ENCODE peak calls at places on chromosomes 4 and X, in five cellular contexts. One of them, this sample, is unnamed.
A peak's percentile ranks its signal among the peaks of the same experiment; 100 is the strongest.

GRCh38 chr4:90126805-90127204 is 389 bp upstream of the CCSER1 start:
- DNase-seq in activated naive CD8-positive, alpha-beta T cell treated with anti-CD3 and anti-CD28 coated beads for 36 hours: no peak
- DNase-seq in dorsolateral prefrontal cortex: no peak
- DNase-seq in NCI-H1092: no peak
- DNase-seq in activated CD4-positive, alpha-beta T cell treated with anti-CD3 and anti-CD28 coated beads, Interleukin-2, amount 50 U/mL, for 1 hour: no peak
- DNase-seq in this sample: no peak

GRCh38 chr4:184345573-184345922 is 127.9 kb upstream of the ENPP6 start:
- DNase-seq in activated CD4-positive, alpha-beta T cell treated with anti-CD3 and anti-CD28 coated beads, Interleukin-2, amount 50 U/mL, for 1 hour: no peak
- DNase-seq in NCI-H1092: no peak
- DNase-seq in dorsolateral prefrontal cortex: no peak
- DNase-seq in activated naive CD8-positive, alpha-beta T cell treated with anti-CD3 and anti-CD28 coated beads for 36 hours: no peak
- DNase-seq in this sample: no peak

GRCh38 chrX:100413231-100413630 is 3.2 kb upstream of the PCDH19 start:
- DNase-seq in activated naive CD8-positive, alpha-beta T cell treated with anti-CD3 and anti-CD28 coated beads for 36 hours: no peak
- DNase-seq in dorsolateral prefrontal cortex: no peak
- DNase-seq in activated CD4-positive, alpha-beta T cell treated with anti-CD3 and anti-CD28 coated beads, Interleukin-2, amount 50 U/mL, for 1 hour: peak; percentile 11
- DNase-seq in NCI-H1092: peak; percentile 50
- DNase-seq in this sample: peak; percentile 52

GRCh38 chr4:186808635-186809018 is 85.0 kb upstream of the FAT1 start:
- DNase-seq in activated CD4-positive, alpha-beta T cell treated with anti-CD3 and anti-CD28 coated beads, Interleukin-2, amount 50 U/mL, for 1 hour: no peak
- DNase-seq in NCI-H1092: no peak
- DNase-seq in dorsolateral prefrontal cortex: no peak
- DNase-seq in activated naive CD8-positive, alpha-beta T cell treated with anti-CD3 and anti-CD28 coated beads for 36 hours: no peak
- DNase-seq in this sample: no peak

GRCh38 chr4:15895517-15895916 is 43.0 kb downstream of the FGFBP1 start:
- DNase-seq in NCI-H1092: no peak
- DNase-seq in activated CD4-positive, alpha-beta T cell treated with anti-CD3 and anti-CD28 coated beads, Interleukin-2, amount 50 U/mL, for 1 hour: no peak
- DNase-seq in activated naive CD8-positive, alpha-beta T cell treated with anti-CD3 and anti-CD28 coated beads for 36 hours: no peak
- DNase-seq in dorsolateral prefrontal cortex: no peak
- DNase-seq in this sample: no peak

GRCh38 chr4:145276044-145276443 is 95.7 kb upstream of the OTUD4 start:
- DNase-seq in activated naive CD8-positive, alpha-beta T cell treated with anti-CD3 and anti-CD28 coated beads for 36 hours: no peak
- DNase-seq in NCI-H1092: no peak
- DNase-seq in dorsolateral prefrontal cortex: no peak
- DNase-seq in activated CD4-positive, alpha-beta T cell treated with anti-CD3 and anti-CD28 coated beads, Interleukin-2, amount 50 U/mL, for 1 hour: no peak
- DNase-seq in this sample: no peak

GRCh38 chr4:158450741-158451140 is 70.9 kb upstream of the RXFP1 start:
- DNase-seq in activated CD4-positive, alpha-beta T cell treated with anti-CD3 and anti-CD28 coated beads, Interleukin-2, amount 50 U/mL, for 1 hour: no peak
- DNase-seq in dorsolateral prefrontal cortex: no peak
- DNase-seq in NCI-H1092: no peak
- DNase-seq in activated naive CD8-positive, alpha-beta T cell treated with anti-CD3 and anti-CD28 coated beads for 36 hours: no peak
- DNase-seq in this sample: no peak

GRCh38 chr4:182145360-182145905 is 97.8 kb upstream of the TENM3 start:
- DNase-seq in NCI-H1092: no peak
- DNase-seq in dorsolateral prefrontal cortex: no peak
- DNase-seq in activated naive CD8-positive, alpha-beta T cell treated with anti-CD3 and anti-CD28 coated beads for 36 hours: no peak
- DNase-seq in activated CD4-positive, alpha-beta T cell treated with anti-CD3 and anti-CD28 coated beads, Interleukin-2, amount 50 U/mL, for 1 hour: no peak
- DNase-seq in this sample: no peak

GRCh38 chrX:40864972-40865371 is 129.6 kb upstream of the MED14 start:
- DNase-seq in activated naive CD8-positive, alpha-beta T cell treated with anti-CD3 and anti-CD28 coated beads for 36 hours: no peak
- DNase-seq in dorsolateral prefrontal cortex: no peak
- DNase-seq in NCI-H1092: no peak
- DNase-seq in activated CD4-positive, alpha-beta T cell treated with anti-CD3 and anti-CD28 coated beads, Interleukin-2, amount 50 U/mL, for 1 hour: no peak
- DNase-seq in this sample: no peak

GRCh38 chrX:86805241-86805640 is 657.0 kb downstream of the DACH2 start:
- DNase-seq in NCI-H1092: no peak
- DNase-seq in dorsolateral prefrontal cortex: no peak
- DNase-seq in activated naive CD8-positive, alpha-beta T cell treated with anti-CD3 and anti-CD28 coated beads for 36 hours: no peak
- DNase-seq in activated CD4-positive, alpha-beta T cell treated with anti-CD3 and anti-CD28 coated beads, Interleukin-2, amount 50 U/mL, for 1 hour: no peak
- DNase-seq in this sample: no peak

GRCh38 chr4:42655921-42656735 is 777 bp downstream of the ATP8A1 start:
- DNase-seq in dorsolateral prefrontal cortex: peak; percentile 50
- DNase-seq in activated naive CD8-positive, alpha-beta T cell treated with anti-CD3 and anti-CD28 coated beads for 36 hours: peak; percentile 61
- DNase-seq in activated CD4-positive, alpha-beta T cell treated with anti-CD3 and anti-CD28 coated beads, Interleukin-2, amount 50 U/mL, for 1 hour: peak; percentile 26
- DNase-seq in NCI-H1092: peak; percentile 43
- DNase-seq in this sample: peak; percentile 81

GRCh38 chrX:153635788-153636668 is 11.0 kb upstream of the DUSP9 start:
- DNase-seq in activated naive CD8-positive, alpha-beta T cell treated with anti-CD3 and anti-CD28 coated beads for 36 hours: peak; percentile 28
- DNase-seq in dorsolateral prefrontal cortex: no peak
- DNase-seq in NCI-H1092: no peak
- DNase-seq in activated CD4-positive, alpha-beta T cell treated with anti-CD3 and anti-CD28 coated beads, Interleukin-2, amount 50 U/mL, for 1 hour: no peak
- DNase-seq in this sample: peak; percentile 46

GRCh38 chr4:89140168-89140759 is 28.9 kb downstream of the TIGD2 start:
- DNase-seq in activated CD4-positive, alpha-beta T cell treated with anti-CD3 and anti-CD28 coated beads, Interleukin-2, amount 50 U/mL, for 1 hour: no peak
- DNase-seq in NCI-H1092: no peak
- DNase-seq in dorsolateral prefrontal cortex: no peak
- DNase-seq in activated naive CD8-positive, alpha-beta T cell treated with anti-CD3 and anti-CD28 coated beads for 36 hours: no peak
- DNase-seq in this sample: no peak

GRCh38 chrX:42519666-42520231 is 258.2 kb downstream of the PPP1R2C start:
- DNase-seq in activated naive CD8-positive, alpha-beta T cell treated with anti-CD3 and anti-CD28 coated beads for 36 hours: no peak
- DNase-seq in NCI-H1092: no peak
- DNase-seq in activated CD4-positive, alpha-beta T cell treated with anti-CD3 and anti-CD28 coated beads, Interleukin-2, amount 50 U/mL, for 1 hour: no peak
- DNase-seq in dorsolateral prefrontal cortex: no peak
- DNase-seq in this sample: no peak

This sample was measured in aorta.